ENCODE peak calls at places on chromosomes 3 and 15, in eight cellular contexts. One of them, this sample, is unnamed.

GRCh38 chr15:75666823-75667501 is 19.2 kb downstream of the SNX33 start:
- DNase-seq in spleen: peak; percentile 63
- DNase-seq in HFF-Myc: peak; percentile 94
- DNase-seq in DMS153: no peak
- DNase-seq in stomach: peak; percentile 65
- DNase-seq in hepatocyte: peak; percentile 51
- DNase-seq in thyroid gland: no peak
- DNase-seq in NCI-H1417: no peak
- DNase-seq in this sample: peak; percentile 81

GRCh38 chr15:100353469-100353868 is 11.7 kb upstream of the ADAMTS17 start:
- DNase-seq in HFF-Myc: no peak
- DNase-seq in spleen: no peak
- DNase-seq in hepatocyte: no peak
- DNase-seq in stomach: no peak
- DNase-seq in DMS153: no peak
- DNase-seq in thyroid gland: no peak
- DNase-seq in NCI-H1417: no peak
- DNase-seq in this sample: no peak

GRCh38 chr3:8713901-8714759 is 19.5 kb upstream of the CAV3 start:
- DNase-seq in spleen: no peak
- DNase-seq in DMS153: no peak
- DNase-seq in HFF-Myc: no peak
- DNase-seq in hepatocyte: no peak
- DNase-seq in thyroid gland: no peak
- DNase-seq in NCI-H1417: no peak
- DNase-seq in stomach: no peak
- DNase-seq in this sample: no peak

GRCh38 chr15:29633971-29634370 is 188.3 kb downstream of the TJP1 start:
- DNase-seq in spleen: no peak
- DNase-seq in HFF-Myc: no peak
- DNase-seq in NCI-H1417: no peak
- DNase-seq in hepatocyte: no peak
- DNase-seq in stomach: no peak
- DNase-seq in DMS153: no peak
- DNase-seq in thyroid gland: no peak
- DNase-seq in this sample: no peak

GRCh38 chr3:53688989-53689388 is 157.2 kb downstream of the CHDH start:
- DNase-seq in DMS153: no peak
- DNase-seq in stomach: no peak
- DNase-seq in spleen: no peak
- DNase-seq in HFF-Myc: no peak
- DNase-seq in hepatocyte: no peak
- DNase-seq in NCI-H1417: no peak
- DNase-seq in thyroid gland: no peak
- DNase-seq in this sample: no peak

GRCh38 chr15:74434260-74434915 is 630 bp upstream of the SEMA7A start:
- DNase-seq in hepatocyte: no peak
- DNase-seq in thyroid gland: no peak
- DNase-seq in stomach: no peak
- DNase-seq in DMS153: no peak
- DNase-seq in spleen: no peak
- DNase-seq in HFF-Myc: no peak
- DNase-seq in NCI-H1417: no peak
- DNase-seq in this sample: no peak

GRCh38 chr15:45121706-45122417 is 7.7 kb downstream of the DUOXA2 start:
- DNase-seq in HFF-Myc: peak; percentile 37
- DNase-seq in thyroid gland: peak; percentile 29
- DNase-seq in NCI-H1417: no peak
- DNase-seq in hepatocyte: peak; percentile 74
- DNase-seq in DMS153: no peak
- DNase-seq in stomach: no peak
- DNase-seq in spleen: no peak
- DNase-seq in this sample: no peak

GRCh38 chr3:42066516-42067181 is 24.5 kb upstream of the TRAK1 start:
- DNase-seq in HFF-Myc: no peak
- DNase-seq in hepatocyte: no peak
- DNase-seq in NCI-H1417: peak; percentile 39
- DNase-seq in DMS153: peak; percentile 73
- DNase-seq in stomach: no peak
- DNase-seq in thyroid gland: no peak
- DNase-seq in spleen: peak; percentile 70
- DNase-seq in this sample: no peak

GRCh38 chr3:71168043-71168720 is 415.3 kb downstream of the FOXP1 start:
- DNase-seq in spleen: no peak
- DNase-seq in stomach: no peak
- DNase-seq in hepatocyte: no peak
- DNase-seq in DMS153: no peak
- DNase-seq in NCI-H1417: no peak
- DNase-seq in thyroid gland: no peak
- DNase-seq in HFF-Myc: no peak
- DNase-seq in this sample: no peak

GRCh38 chr15:96336045-96336642 is 5.6 kb downstream of the NR2F2 start:
- DNase-seq in spleen: no peak
- DNase-seq in HFF-Myc: no peak
- DNase-seq in hepatocyte: no peak
- DNase-seq in stomach: no peak
- DNase-seq in DMS153: no peak
- DNase-seq in NCI-H1417: no peak
- DNase-seq in thyroid gland: no peak
- DNase-seq in this sample: peak; percentile 33

GRCh38 chr15:74202461-74203401 is at the start of gene STRA6:
- DNase-seq in HFF-Myc: no peak
- DNase-seq in stomach: no peak
- DNase-seq in hepatocyte: peak; percentile 87
- DNase-seq in spleen: no peak
- DNase-seq in thyroid gland: no peak
- DNase-seq in DMS153: peak; percentile 66
- DNase-seq in NCI-H1417: peak; percentile 91
- DNase-seq in this sample: no peak

GRCh38 chr3:118803096-118803476 is 231.6 kb downstream of the IGSF11 start:
- DNase-seq in spleen: no peak
- DNase-seq in hepatocyte: no peak
- DNase-seq in HFF-Myc: no peak
- DNase-seq in NCI-H1417: no peak
- DNase-seq in stomach: no peak
- DNase-seq in thyroid gland: no peak
- DNase-seq in DMS153: peak; percentile 50
- DNase-seq in this sample: no peak

GRCh38 chr3:17144665-17144993 is 259.9 kb downstream of the PLCL2 start:
- DNase-seq in stomach: no peak
- DNase-seq in NCI-H1417: no peak
- DNase-seq in HFF-Myc: no peak
- DNase-seq in spleen: no peak
- DNase-seq in thyroid gland: no peak
- DNase-seq in DMS153: no peak
- DNase-seq in hepatocyte: no peak
- DNase-seq in this sample: no peak

GRCh38 chr3:18751514-18751913 is 326.4 kb upstream of the SATB1 start:
- DNase-seq in NCI-H1417: peak; percentile 1
- DNase-seq in hepatocyte: no peak
- DNase-seq in DMS153: peak; percentile 82
- DNase-seq in thyroid gland: peak; percentile 7
- DNase-seq in stomach: no peak
- DNase-seq in HFF-Myc: no peak
- DNase-seq in spleen: no peak
- DNase-seq in this sample: no peak

GRCh38 chr15:78507831-78508160 is 419 bp downstream of the HYKK start:
- DNase-seq in spleen: no peak
- DNase-seq in HFF-Myc: no peak
- DNase-seq in thyroid gland: no peak
- DNase-seq in DMS153: no peak
- DNase-seq in stomach: no peak
- DNase-seq in hepatocyte: no peak
- DNase-seq in NCI-H1417: peak; percentile 78
- DNase-seq in this sample: no peak

GRCh38 chr3:173395412-173396181 is 1.9 kb upstream of the NLGN1 start:
- DNase-seq in HFF-Myc: peak; percentile 22
- DNase-seq in stomach: peak; percentile 78
- DNase-seq in spleen: peak; percentile 88
- DNase-seq in thyroid gland: peak; percentile 87
- DNase-seq in hepatocyte: peak; percentile 90
- DNase-seq in DMS153: peak; percentile 92
- DNase-seq in NCI-H1417: peak; percentile 97
- DNase-seq in this sample: peak; percentile 78

GRCh38 chr3:71210257-71211002 is 373.1 kb downstream of the FOXP1 start:
- DNase-seq in spleen: no peak
- DNase-seq in HFF-Myc: no peak
- DNase-seq in thyroid gland: peak; percentile 46
- DNase-seq in stomach: peak; percentile 35
- DNase-seq in hepatocyte: peak; percentile 68
- DNase-seq in NCI-H1417: no peak
- DNase-seq in DMS153: no peak
- DNase-seq in this sample: no peak

GRCh38 chr3:177565981-177566380 is 368.7 kb upstream of the TBL1XR1 start:
- DNase-seq in thyroid gland: no peak
- DNase-seq in spleen: no peak
- DNase-seq in hepatocyte: no peak
- DNase-seq in NCI-H1417: no peak
- DNase-seq in HFF-Myc: no peak
- DNase-seq in stomach: no peak
- DNase-seq in DMS153: no peak
- DNase-seq in this sample: no peak

GRCh38 chr3:43178891-43179366 is 73.0 kb upstream of the POMGNT2 start:
- DNase-seq in spleen: no peak
- DNase-seq in thyroid gland: no peak
- DNase-seq in DMS153: no peak
- DNase-seq in stomach: peak; percentile 43
- DNase-seq in HFF-Myc: no peak
- DNase-seq in NCI-H1417: no peak
- DNase-seq in hepatocyte: peak; percentile 80
- DNase-seq in this sample: peak; percentile 86

GRCh38 chr15:94844533-94845390 is 613.4 kb downstream of the MCTP2 start:
- DNase-seq in stomach: peak; percentile 82
- DNase-seq in thyroid gland: peak; percentile 24
- DNase-seq in NCI-H1417: peak; percentile 66
- DNase-seq in DMS153: peak; percentile 8
- DNase-seq in HFF-Myc: no peak
- DNase-seq in hepatocyte: peak; percentile 85
- DNase-seq in spleen: peak; percentile 88
- DNase-seq in this sample: peak; percentile 90

GRCh38 chr15:63481105-63481810 is 23.1 kb upstream of the USP3 start:
- DNase-seq in spleen: no peak
- DNase-seq in NCI-H1417: no peak
- DNase-seq in DMS153: no peak
- DNase-seq in stomach: no peak
- DNase-seq in hepatocyte: no peak
- DNase-seq in HFF-Myc: no peak
- DNase-seq in thyroid gland: no peak
- DNase-seq in this sample: no peak

GRCh38 chr3:47877288-47877687 is 74.3 kb downstream of the DHX30 start:
- DNase-seq in thyroid gland: no peak
- DNase-seq in HFF-Myc: no peak
- DNase-seq in hepatocyte: no peak
- DNase-seq in stomach: no peak
- DNase-seq in NCI-H1417: no peak
- DNase-seq in spleen: no peak
- DNase-seq in DMS153: no peak
- DNase-seq in this sample: no peak

GRCh38 chr3:193771736-193772135 is 178.7 kb downstream of the OPA1 start:
- DNase-seq in stomach: no peak
- DNase-seq in thyroid gland: peak; percentile 65
- DNase-seq in spleen: no peak
- DNase-seq in HFF-Myc: no peak
- DNase-seq in NCI-H1417: no peak
- DNase-seq in hepatocyte: no peak
- DNase-seq in DMS153: no peak
- DNase-seq in this sample: no peak

This sample was measured in colonic mucosa.